ENCODE peak calls at places on chromosomes 11 and 22, in six cellular contexts. M, V, U, P, I and H are unnamed samples. For H3K4me1, the result is how much of the 10 kb centered on the place peaks cover.

GRCh38 chr11:92277871-92278270 is 53.3 kb downstream of the FAT3 start:
- DNase-seq in I (no peak), P (no peak), M (no peak), V (no peak), U (no peak), H (no peak)

GRCh38 chr11:64090811-64091516 is 55.2 kb downstream of the FLRT1 start:
- DNase-seq in P (no peak), U (no peak), I (no peak), V (no peak), M (no peak), H (no peak)

GRCh38 chr11:1157645-1158591 is at the start of gene MUC5AC:
- DNase-seq in I (peak), P (peak), V (no peak), U (no peak), M (no peak), H (no peak)

GRCh38 chr11:69460540-69461257 is 20.8 kb upstream of the LINC01488 start:
- DNase-seq in V (no peak), I (no peak), U (no peak), P (no peak), M (no peak), H (no peak)

GRCh38 chr11:46903846-46904245 is 14.5 kb downstream of the LRP4 start:
- DNase-seq in V (no peak), I (no peak), M (no peak), U (no peak), P (no peak), H (no peak)

GRCh38 chr22:50218996-50219727 is 18.4 kb downstream of the SELENOO start:
- DNase-seq in P (peak), V (peak), I (no peak), U (peak), M (peak), H (peak)

GRCh38 chr11:3091846-3092602 is 34.8 kb upstream of the CARS1 start:
- DNase-seq in M (no peak), U (peak), P (peak), I (peak), V (no peak), H (peak)

GRCh38 chr11:40370821-40371616 is 1088.4 kb downstream of the LRRC4C start:
- DNase-seq in U (no peak), I (no peak), P (no peak), V (no peak), M (no peak), H (no peak)

GRCh38 chr11:6693342-6694228 is 10.4 kb upstream of the MRPL17 start:
- DNase-seq in I (peak), M (no peak), U (no peak), V (peak), P (peak), H (no peak)

GRCh38 chr11:85137597-85137996 is 489.5 kb downstream of the DLG2 start:
- DNase-seq in U (peak), P (no peak), I (no peak), M (no peak), V (no peak), H (no peak)

GRCh38 chr11:2474059-2474901 is 29.5 kb downstream of the KCNQ1 start:
- DNase-seq in P (peak), M (no peak), V (no peak), I (no peak), U (peak), H (no peak)

GRCh38 chr11:662689-663274 is 25.7 kb downstream of the DRD4 start:
- DNase-seq in U (peak), V (peak), P (peak), I (no peak), M (peak), H (peak)

GRCh38 chr11:64000026-64000739 is 13.9 kb downstream of the OTUB1 start:
- DNase-seq in U (peak), I (no peak), V (peak), M (peak), P (peak), H (no peak)

GRCh38 chr11:125519865-125520834 is 24.1 kb upstream of the FEZ1 start:
- DNase-seq in I (no peak), M (no peak), P (no peak), V (no peak), U (no peak), H (no peak)

GRCh38 chr11:118521892-118522311 is 5.4 kb upstream of the TTC36 start:
- DNase-seq in I (no peak), M (no peak), U (no peak), V (no peak), P (no peak), H (no peak)

GRCh38 chr11:76599041-76600013 is 71.2 kb downstream of the LRRC32 start:
- DNase-seq in P (no peak), V (no peak), M (no peak), U (no peak), I (no peak), H (no peak)

GRCh38 chr11:115390441-115390840 is 113.8 kb downstream of the CADM1 start:
- DNase-seq in V (no peak), M (no peak), I (no peak), U (no peak), P (no peak), H (no peak)

DNA sequence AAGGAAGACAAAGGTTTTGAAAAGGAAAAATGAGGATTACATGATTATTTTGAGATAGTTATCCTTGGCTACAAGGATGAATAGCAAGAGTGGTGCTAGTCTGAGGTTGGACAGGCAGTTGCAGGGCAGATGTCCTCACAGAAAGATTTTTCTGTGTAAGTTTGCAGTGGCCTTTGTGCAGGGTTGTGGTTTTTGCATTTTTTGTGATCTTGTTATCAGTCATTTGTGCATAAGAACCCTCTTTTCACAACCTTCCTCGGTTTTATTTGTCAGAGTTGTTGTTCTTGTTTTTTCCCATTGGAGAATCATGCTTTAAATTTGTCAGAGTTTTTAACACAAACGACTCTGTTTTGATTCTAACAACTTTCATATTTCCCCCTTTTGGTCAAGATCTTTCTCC is 1.4 kb downstream of the CCDC134 start:
- DNase-seq in V (no peak), I (no peak), M (no peak), P (no peak), U (no peak), H (no peak)
- H3K4me3 ChIP-seq in V (no peak), I (no peak), M (no peak), P (no peak), U (no peak), H (no peak)

GRCh38 chr22:39317084-39317755 is 2.2 kb downstream of the RPL3 start:
- DNase-seq in U (no peak), P (no peak), I (no peak), V (no peak), M (no peak), H (no peak)
- H3K4me1 ChIP-seq in U (half or more), P (under half), I (under half), V (under half), M (under half), H (under half)

DNA sequence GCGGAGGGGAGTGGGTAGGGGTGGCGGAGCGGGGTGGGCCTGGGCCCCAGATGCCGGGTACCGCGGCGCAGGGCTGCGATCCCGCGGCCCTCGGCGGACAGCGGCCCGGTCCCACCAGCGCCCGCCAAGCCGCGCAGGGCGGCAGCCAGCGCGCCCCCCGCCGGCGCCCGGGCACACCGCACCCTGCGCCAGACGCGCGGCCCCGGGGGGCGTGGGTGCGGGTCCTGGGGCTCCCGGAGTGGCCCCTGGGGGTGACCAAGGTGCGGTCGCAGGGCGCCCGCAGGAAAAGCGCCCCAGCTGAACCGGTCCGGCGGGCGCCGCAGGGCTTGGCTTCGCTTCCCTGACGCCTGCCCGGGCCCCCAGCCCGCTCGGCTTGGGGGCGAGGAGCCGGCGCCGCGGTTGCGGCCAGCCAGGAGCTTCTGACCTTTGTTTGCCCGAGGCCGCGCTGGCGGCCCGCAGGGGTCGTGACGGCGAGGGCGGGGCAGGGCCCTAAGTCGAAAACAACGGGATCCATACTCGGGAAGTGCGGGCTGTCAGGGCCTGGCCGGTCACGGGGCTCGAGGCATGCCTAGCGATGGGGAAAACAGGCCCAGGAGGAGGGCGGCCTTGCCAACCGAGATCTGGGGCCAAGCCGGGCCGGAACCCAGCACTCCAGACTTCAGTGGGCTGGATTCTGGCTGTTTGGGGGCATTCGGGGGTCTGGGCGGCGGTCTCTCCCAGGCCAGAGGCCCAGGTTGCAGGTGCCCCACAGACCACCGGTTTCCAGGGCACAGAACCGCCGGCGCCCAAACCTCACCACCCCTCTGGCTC is 581 bp upstream of the AP5B1 start:
- DNase-seq in P (peak), U (no peak), I (peak), V (peak), M (no peak), H (no peak)
- TF ChIP-seq CTCF in P (no peak), U (peak), I (peak), V (peak), M (peak), H (no peak)

DNA sequence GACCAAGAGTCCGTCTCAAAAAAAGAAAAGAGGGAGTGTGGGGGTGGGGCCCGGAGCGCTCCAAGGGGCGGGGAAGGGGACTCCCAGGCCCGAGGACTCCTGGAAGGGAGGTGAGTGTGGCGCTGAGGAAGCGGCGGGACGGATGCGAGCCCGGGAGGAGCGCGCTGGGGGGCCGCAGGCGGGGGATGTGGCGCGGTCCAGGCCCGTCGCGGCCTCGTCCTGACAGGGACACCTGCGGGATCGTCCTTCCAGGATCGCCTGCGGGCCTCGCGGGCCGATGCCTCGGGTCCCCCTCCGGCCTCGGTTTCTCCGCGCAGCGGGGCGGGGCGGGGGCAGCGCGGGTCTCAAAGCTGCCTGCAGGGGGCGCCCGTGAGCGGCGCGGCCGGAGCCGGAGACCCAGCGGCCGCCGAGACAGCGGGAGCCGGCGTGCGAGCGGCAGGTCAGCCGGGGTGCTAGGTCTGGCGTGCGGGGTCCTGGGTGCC is 3.8 kb upstream of the ADORA2A start:
- DNase-seq in V (no peak), U (peak), I (no peak), P (peak), M (no peak), H (peak)
- H3K4me3 ChIP-seq in V (peak), U (no peak), I (peak), P (peak), M (peak), H (peak)

DNA sequence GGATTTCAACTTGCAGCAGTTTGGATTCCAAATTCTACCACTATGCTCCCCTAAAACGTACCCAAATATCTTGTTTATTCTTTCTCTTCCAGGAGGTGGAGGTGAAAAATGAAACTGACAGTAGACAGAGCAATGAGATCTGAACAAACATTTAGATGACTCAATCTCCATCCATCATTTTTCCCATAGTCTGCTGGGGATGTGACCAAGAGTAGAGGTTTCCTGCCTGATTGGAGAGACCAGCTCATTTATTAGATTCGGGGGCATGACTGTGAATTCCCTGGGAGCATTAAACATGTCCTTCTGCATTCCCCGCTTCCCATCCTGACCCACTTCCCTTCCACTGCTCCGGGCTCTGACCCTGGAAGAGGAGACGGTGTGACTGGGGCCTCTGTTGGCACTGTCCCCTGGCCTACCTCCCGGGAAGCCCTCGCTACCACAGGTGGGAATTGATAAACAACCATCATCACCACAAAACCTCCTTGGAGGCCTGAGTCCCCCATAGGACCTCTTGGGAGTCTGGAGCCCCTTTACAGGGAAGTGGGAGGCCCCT is 20.3 kb downstream of the DKK3 start:
- DNase-seq in U (no peak), P (no peak), M (no peak), I (no peak), V (no peak), H (no peak)
- H3K4me1 ChIP-seq in U (under half), P (under half), M (under half), I (under half), V (under half), H (under half)

DNA sequence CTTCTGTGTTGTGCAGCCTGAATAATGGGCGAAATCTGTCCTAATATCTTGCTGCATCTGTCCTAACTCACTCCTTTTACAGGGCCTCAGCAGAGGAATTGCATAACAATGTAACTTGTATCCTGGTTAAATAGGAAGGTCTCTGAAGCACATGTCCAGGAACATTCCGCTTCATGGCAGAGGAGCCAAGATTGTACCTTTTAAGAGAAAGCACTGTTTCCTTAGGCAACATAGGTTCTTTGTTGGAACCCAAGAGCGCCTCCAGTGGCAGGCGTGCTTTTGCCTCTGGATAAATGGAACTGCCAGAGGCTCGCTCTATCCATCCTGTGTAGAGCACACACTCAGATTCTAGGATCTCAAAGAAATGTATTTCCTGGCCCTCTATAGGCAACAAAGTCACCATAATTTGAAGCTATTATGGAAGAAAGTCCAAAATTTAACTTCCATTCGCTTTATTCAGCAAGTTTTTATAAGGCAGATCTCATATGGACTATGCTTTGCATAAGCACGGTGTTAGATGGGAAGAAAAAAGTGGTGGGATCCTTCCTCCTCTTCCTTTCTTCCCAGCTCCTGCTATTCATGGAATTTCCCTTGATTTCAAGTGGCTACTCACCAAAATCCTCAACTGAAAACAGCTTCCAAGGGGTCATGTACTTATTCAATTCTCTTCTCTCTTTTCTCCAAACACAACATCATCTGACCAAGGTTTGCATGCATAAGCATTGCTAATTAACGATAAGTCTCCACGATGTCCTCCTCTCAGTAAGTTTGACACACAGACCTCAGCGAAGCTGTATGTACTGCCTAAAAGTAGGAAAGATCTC is at the start of gene BLID:
- DNase-seq in M (peak), I (no peak), P (no peak), V (peak), U (peak), H (peak)
- TF ChIP-seq CTCF in M (peak), I (peak), P (peak), V (no peak), U (peak), H (no peak)

DNA sequence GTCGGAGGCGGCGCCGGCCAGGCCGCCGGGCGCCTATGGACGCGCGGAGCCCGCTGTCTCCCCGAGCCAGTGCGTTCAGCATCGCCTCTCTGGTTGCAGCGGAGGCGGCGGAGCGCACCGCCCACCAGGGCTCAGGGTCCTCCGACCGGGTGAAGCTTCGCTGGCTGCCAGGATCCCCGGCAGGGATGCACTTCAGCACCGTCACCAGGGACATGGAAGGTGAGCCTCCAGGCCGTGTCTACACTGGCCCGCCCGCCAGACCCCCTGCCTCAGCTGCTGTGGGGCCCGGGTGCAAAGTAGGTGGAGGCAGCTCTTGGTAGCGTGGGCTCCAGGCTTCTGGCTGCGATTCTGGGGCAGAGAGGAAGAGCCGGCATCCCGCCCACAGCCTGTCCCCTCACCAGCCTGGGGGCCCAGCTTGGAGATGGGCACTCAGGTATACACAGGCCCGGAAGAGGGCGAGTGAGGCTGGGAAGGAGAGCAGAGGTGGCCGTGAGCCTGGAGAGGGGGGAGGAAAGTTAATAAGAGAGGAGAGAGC is 1.1 kb upstream of the TBX1 start:
- DNase-seq in P (no peak), U (no peak), M (no peak), V (no peak), I (no peak), H (no peak)
- H3K4me3 ChIP-seq in P (no peak), U (no peak), M (no peak), V (no peak), I (peak), H (no peak)